ENCODE peak calls at places on chromosomes 12 and 14, in seven cellular contexts. Z is AG09309, H is lower leg skin, A is esophagus squamous epithelium, F is A673, G is AG10803, I is neural progenitor cell. T is an unnamed sample.
A peak's percentile ranks its signal among the peaks of the same experiment; 100 is the strongest.

GRCh38 chr12:88921890-88922532 is 341.7 kb upstream of the KITLG start:
- DNase-seq in G (no peak), F (no peak), H (no peak), I (no peak), Z (no peak), A (no peak), T (no peak)

GRCh38 chr12:115697341-115697740 is 580.2 kb downstream of the MED13L start:
- DNase-seq in I (peak; percentile 49), H (no peak), Z (no peak), A (no peak), F (no peak), G (no peak), T (no peak)

GRCh38 chr12:60849723-60850122 is 1253.9 kb downstream of the SLC16A7 start:
- DNase-seq in Z (no peak), H (no peak), F (no peak), A (no peak), G (no peak), I (no peak), T (no peak)

GRCh38 chr14:39087493-39087892 is 15.5 kb downstream of the SEC23A start:
- DNase-seq in I (no peak), H (no peak), A (no peak), G (no peak), F (no peak), Z (no peak), T (no peak)

GRCh38 chr12:22527999-22528398 is 16.3 kb downstream of the C2CD5 start:
- DNase-seq in Z (peak; percentile 20), H (no peak), G (peak; percentile 76), A (no peak), I (no peak), F (no peak), T (no peak)

GRCh38 chr12:91432079-91432478 is 249.5 kb upstream of the DCN start:
- DNase-seq in I (peak; percentile 60), G (no peak), F (no peak), A (no peak), H (no peak), Z (no peak), T (no peak)

GRCh38 chr12:6049992-6050391 is 74.5 kb downstream of the VWF start:
- DNase-seq in G (no peak), F (no peak), I (no peak), A (no peak), H (no peak), Z (no peak), T (no peak)

GRCh38 chr14:47332939-47333338 is 342.5 kb downstream of the MDGA2 start:
- DNase-seq in A (no peak), F (peak; percentile 2), G (no peak), I (no peak), H (no peak), Z (no peak), T (no peak)

GRCh38 chr12:47088021-47088944 is 8.5 kb upstream of the AMIGO2 start:
- DNase-seq in G (peak; percentile 48), F (no peak), I (no peak), H (no peak), A (no peak), Z (no peak), T (no peak)

GRCh38 chr12:111584959-111585358 is 14.2 kb downstream of the ATXN2 start:
- DNase-seq in I (no peak), A (no peak), G (no peak), H (no peak), F (no peak), Z (no peak), T (no peak)

GRCh38 chr12:61798778-61799177 is 461.4 kb upstream of the USP15 start:
- DNase-seq in A (no peak), F (no peak), H (no peak), I (no peak), G (no peak), Z (no peak), T (no peak)

GRCh38 chr12:46956451-46957035 is 122.9 kb upstream of the PCED1B start:
- DNase-seq in H (no peak), F (no peak), Z (no peak), G (peak; percentile 48), I (no peak), A (no peak), T (no peak)

GRCh38 chr14:72126561-72126960 is 194.3 kb downstream of the RGS6 start:
- DNase-seq in I (no peak), G (no peak), F (no peak), A (no peak), H (no peak), Z (no peak), T (no peak)

GRCh38 chr12:132130690-132131089 is 13.4 kb downstream of the DDX51 start:
- DNase-seq in F (no peak), H (no peak), A (no peak), G (no peak), Z (no peak), I (no peak), T (no peak)

GRCh38 chr12:108560321-108560721 is 652 bp downstream of the SART3 start:
- DNase-seq in Z (peak; percentile 50), G (peak; percentile 82), A (no peak), F (no peak), I (no peak), H (no peak), T (no peak)

DNA sequence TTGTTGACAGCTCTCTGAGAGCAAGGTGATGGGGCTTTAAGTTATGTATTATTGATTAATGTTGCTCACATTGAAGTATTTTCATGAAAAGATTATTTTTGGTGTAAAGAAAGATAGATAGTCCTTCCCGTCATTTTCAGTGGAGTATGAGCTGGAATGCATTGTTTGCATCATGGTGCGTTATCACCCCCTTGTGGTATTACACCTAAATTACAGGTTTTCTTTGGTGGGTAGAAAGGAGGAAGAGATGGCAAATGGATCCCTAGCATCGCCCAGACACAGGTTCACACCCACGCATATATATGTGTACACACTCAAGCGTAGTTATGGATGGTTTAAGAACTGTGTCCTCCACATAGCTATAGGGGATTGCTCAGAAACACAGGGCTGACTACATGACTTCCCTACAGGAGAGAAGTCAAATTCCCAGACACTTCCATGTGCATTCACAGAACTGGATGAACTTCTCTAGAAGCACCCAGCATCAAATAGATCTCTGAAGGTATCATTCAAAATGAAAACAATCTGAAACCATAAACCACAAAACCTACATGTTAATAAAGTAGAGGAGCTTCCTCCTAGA is 14.4 kb upstream of the SERPINA10 start:
- DNase-seq in Z (no peak), I (peak; percentile 20), G (no peak), H (no peak), F (peak; percentile 15), A (no peak), T (no peak)
- TF ChIP-seq CTCF in Z (no peak), I (peak; percentile 64), G (peak; percentile 25), H (no peak), F (peak; percentile 44), A (no peak), T (no peak)

GRCh38 chr14:61475316-61475715 is 153.9 kb downstream of the PRKCH start:
- DNase-seq in I (peak; percentile 86), F (peak; percentile 72), A (no peak), G (peak; percentile 81), H (no peak), Z (no peak), T (no peak)

GRCh38 chr14:61472801-61473376 is 151.5 kb downstream of the PRKCH start:
- DNase-seq in G (no peak), H (no peak), F (no peak), Z (no peak), I (no peak), A (no peak), T (no peak)

GRCh38 chr14:61474021-61474420 is 152.6 kb downstream of the PRKCH start:
- DNase-seq in A (no peak), G (no peak), F (no peak), Z (no peak), H (no peak), I (no peak), T (no peak)

GRCh38 chr14:61476105-61476736 is 154.8 kb downstream of the PRKCH start:
- DNase-seq in H (no peak), I (no peak), Z (no peak), F (no peak), A (no peak), G (no peak), T (no peak)

GRCh38 chr14:61474671-61475070 is 153.3 kb downstream of the PRKCH start:
- DNase-seq in Z (no peak), F (no peak), A (no peak), H (no peak), I (no peak), G (peak; percentile 32), T (no peak)
- TF ChIP-seq CTCF in Z (no peak), F (no peak), A (no peak), H (no peak), I (no peak), G (no peak), T (no peak)

GRCh38 chr12:12642916-12643315 is 31.2 kb downstream of the CREBL2 start:
- DNase-seq in Z (no peak), I (no peak), A (no peak), F (no peak), H (no peak), G (no peak), T (no peak)

GRCh38 chr12:12646483-12647072 is 34.9 kb downstream of the CREBL2 start:
- DNase-seq in F (no peak), H (no peak), I (no peak), G (no peak), A (no peak), Z (no peak), T (no peak)

GRCh38 chr12:12648951-12649650 is 37.4 kb downstream of the CREBL2 start:
- DNase-seq in Z (no peak), A (no peak), G (no peak), H (no peak), I (no peak), F (no peak), T (no peak)

GRCh38 chr12:12648284-12648683 is 36.6 kb downstream of the CREBL2 start:
- DNase-seq in G (no peak), F (no peak), Z (no peak), I (no peak), A (no peak), H (no peak), T (no peak)

GRCh38 chr12:12645485-12645884 is 33.8 kb downstream of the CREBL2 start:
- DNase-seq in F (peak; percentile 41), Z (no peak), A (no peak), H (no peak), I (peak; percentile 55), G (peak; percentile 43), T (no peak)
- TF ChIP-seq CTCF in F (peak; percentile 51), Z (peak; percentile 50), A (peak; percentile 23), H (no peak), I (peak; percentile 51), G (peak; percentile 58), T (peak; percentile 29)

GRCh38 chr12:76085159-76085868 is 829 bp upstream of the NAP1L1 start:
- DNase-seq in H (no peak), Z (no peak), F (no peak), G (no peak), A (no peak), I (no peak), T (no peak)
- TF ChIP-seq CTCF in H (no peak), Z (peak; percentile 35), F (peak; percentile 44), G (peak; percentile 38), A (no peak), I (peak; percentile 33), T (peak; percentile 48)

T was measured in AG09319.